ENCODE peak calls at places on chromosomes 6 and 20, in six cellular contexts. H, W, L, D, S and Z are unnamed samples.

GRCh38 chr6:133551436-133551835 is 310.3 kb downstream of the EYA4 start:
- DNase-seq in H (no peak), W (no peak), L (no peak), D (peak), S (no peak), Z (no peak)

GRCh38 chr6:53741417-53741816 is 53.4 kb upstream of the LRRC1 start:
- DNase-seq in H (no peak), W (no peak), L (no peak), D (no peak), S (no peak), Z (no peak)

GRCh38 chr6:38268342-38268741 is 371.4 kb downstream of the BTBD9 start:
- DNase-seq in H (no peak), W (no peak), L (no peak), D (no peak), S (no peak), Z (no peak)

GRCh38 chr6:36443951-36444428 is 1.2 kb downstream of the KCTD20 start:
- DNase-seq in H (no peak), W (peak), L (peak), D (no peak), S (no peak), Z (no peak)

GRCh38 chr20:62028384-62028783 is 37.3 kb downstream of the TAF4 start:
- DNase-seq in H (no peak), W (no peak), L (no peak), D (no peak), S (no peak), Z (peak)

GRCh38 chr20:32646486-32646885 is 27.3 kb downstream of the C20orf203 start:
- DNase-seq in H (no peak), W (no peak), L (no peak), D (no peak), S (no peak), Z (no peak)

GRCh38 chr6:56714273-56714672 is 71.6 kb upstream of the DST start:
- DNase-seq in H (no peak), W (peak), L (no peak), D (peak), S (no peak), Z (no peak)

GRCh38 chr6:18121580-18122127 is 823 bp downstream of the NHLRC1 start:
- DNase-seq in H (no peak), W (no peak), L (peak), D (no peak), S (no peak), Z (no peak)

GRCh38 chr6:147043994-147044477 is 160.2 kb upstream of the STXBP5 start:
- DNase-seq in H (no peak), W (peak), L (no peak), D (peak), S (no peak), Z (no peak)

GRCh38 chr6:10320291-10320690 is 94.6 kb downstream of the TFAP2A start:
- DNase-seq in H (no peak), W (no peak), L (no peak), D (no peak), S (no peak), Z (no peak)

GRCh38 chr6:12504325-12504966 is 212.1 kb upstream of the PHACTR1 start:
- DNase-seq in H (no peak), W (peak), L (peak), D (peak), S (no peak), Z (peak)

GRCh38 chr6:92977018-92977417 is 442.3 kb downstream of the EPHA7 start:
- DNase-seq in H (no peak), W (no peak), L (no peak), D (no peak), S (no peak), Z (no peak)

GRCh38 chr6:168137024-168137423 is 58.0 kb upstream of the FRMD1 start:
- DNase-seq in H (no peak), W (no peak), L (no peak), D (no peak), S (no peak), Z (no peak)

GRCh38 chr6:104633125-104633524 is 226.6 kb downstream of the HACE1 start:
- DNase-seq in H (no peak), W (no peak), L (no peak), D (peak), S (no peak), Z (no peak)

GRCh38 chr20:49765846-49766541 is 46.6 kb upstream of the SLC9A8 start:
- DNase-seq in H (no peak), W (no peak), L (no peak), D (no peak), S (no peak), Z (no peak)

GRCh38 chr6:109978174-109979032 is at the start of gene GPR6:
- DNase-seq in H (no peak), W (peak), L (peak), D (no peak), S (peak), Z (peak)

GRCh38 chr20:33909331-33909921 is 84.3 kb upstream of the RALY start:
- DNase-seq in H (peak), W (peak), L (no peak), D (peak), S (peak), Z (no peak)

GRCh38 chr20:56629464-56630085 is 469 bp downstream of the TFAP2C start:
- DNase-seq in H (no peak), W (peak), L (peak), D (no peak), S (no peak), Z (no peak)

GRCh38 chr20:641516-641913 is 11.5 kb downstream of the SRXN1 start:
- DNase-seq in H (no peak), W (peak), L (peak), D (no peak), S (no peak), Z (no peak)

GRCh38 chr6:68256391-68256790 is 378.7 kb upstream of the ADGRB3 start:
- DNase-seq in H (no peak), W (no peak), L (no peak), D (no peak), S (no peak), Z (no peak)

GRCh38 chr20:47676219-47676721 is 109.0 kb downstream of the SULF2 start:
- DNase-seq in H (no peak), W (no peak), L (peak), D (no peak), S (no peak), Z (no peak)